ENCODE peak calls at places on chromosomes 6 and 20, in nine cellular contexts. K is H9; D is Caco-2; P is CD8-positive, alpha-beta T cell; I is kidney; H is PC-9; L is mucosa of descending colon; R is ovary; E is sigmoid colon. A is an unnamed sample.
A peak's percentile ranks its signal among the peaks of the same experiment; 100 is the strongest.

GRCh38 chr20:33037456-33037855 is 6.0 kb downstream of the BPIFB6 start:
- DNase-seq in K (no peak), D (no peak), R (no peak), L (no peak), H (no peak), E (no peak), P (no peak), I (no peak), A (no peak)

GRCh38 chr6:36977470-36977941 is 8.5 kb downstream of the MTCH1 start:
- DNase-seq in D (no peak), I (no peak), L (no peak), P (no peak), R (no peak), K (peak; percentile 61), E (no peak), H (no peak), A (no peak)

GRCh38 chr6:135909737-135910387 is 58.4 kb downstream of the PDE7B start:
- DNase-seq in I (peak; percentile 49), P (peak; percentile 59), L (peak; percentile 47), R (peak; percentile 13), K (peak; percentile 78), H (peak; percentile 46), E (no peak), D (peak; percentile 62), A (peak; percentile 50)

GRCh38 chr6:85677243-85677956 is 34.7 kb upstream of the SYNCRIP start:
- DNase-seq in R (no peak), L (no peak), K (no peak), P (no peak), I (no peak), E (no peak), D (no peak), H (no peak), A (no peak)

GRCh38 chr20:62953839-62954703 is 1.6 kb downstream of the SLC17A9 start:
- DNase-seq in H (no peak), D (no peak), P (peak; percentile 83), L (peak; percentile 90), K (peak; percentile 71), E (peak; percentile 94), I (peak; percentile 92), R (peak; percentile 86), A (no peak)

GRCh38 chr6:109944448-109944847 is 33.7 kb upstream of the GPR6 start:
- DNase-seq in L (no peak), H (peak; percentile 92), D (no peak), K (peak; percentile 83), P (no peak), R (no peak), I (no peak), E (no peak), A (peak; percentile 90)

GRCh38 chr6:111806561-111807497 is 66.4 kb downstream of the FYN start:
- DNase-seq in P (no peak), H (peak; percentile 85), E (no peak), K (no peak), I (no peak), D (no peak), R (no peak), L (no peak), A (no peak)

GRCh38 chr6:123062645-123063044 is 66.6 kb downstream of the CLVS2 start:
- DNase-seq in D (no peak), R (no peak), H (no peak), E (no peak), K (no peak), L (no peak), I (no peak), P (no peak), A (no peak)

GRCh38 chr6:144434308-144434990 is 149.3 kb downstream of the UTRN start:
- DNase-seq in E (no peak), P (no peak), L (no peak), R (no peak), I (peak; percentile 73), D (no peak), H (peak; percentile 52), K (no peak), A (peak; percentile 46)

GRCh38 chr20:61127311-61128044 is 124.6 kb upstream of the CDH4 start:
- DNase-seq in E (no peak), H (no peak), L (no peak), R (no peak), K (no peak), D (no peak), I (no peak), P (no peak), A (peak; percentile 58)

GRCh38 chr20:44640522-44640921 is 11.0 kb downstream of the ADA start:
- DNase-seq in K (no peak), E (no peak), D (no peak), R (no peak), H (no peak), L (no peak), I (no peak), P (no peak), A (no peak)

GRCh38 chr6:44285552-44286284 is 15.5 kb downstream of the TMEM151B start:
- DNase-seq in P (no peak), D (no peak), E (no peak), R (no peak), I (no peak), K (no peak), H (no peak), L (no peak), A (no peak)

GRCh38 chr20:44411020-44411756 is 55.7 kb downstream of the HNF4A start:
- DNase-seq in D (peak; percentile 96), K (no peak), L (peak; percentile 58), P (no peak), I (no peak), R (peak; percentile 56), H (no peak), E (no peak), A (no peak)

GRCh38 chr6:41132254-41132653 is 21.9 kb downstream of the TREML1 start:
- DNase-seq in H (no peak), K (no peak), L (no peak), R (no peak), I (no peak), E (no peak), P (no peak), D (no peak), A (peak; percentile 80)

GRCh38 chr6:137912813-137913212 is 45.8 kb downstream of the TNFAIP3 start:
- DNase-seq in P (no peak), I (no peak), H (no peak), D (no peak), L (no peak), R (no peak), E (no peak), K (no peak), A (no peak)

GRCh38 chr6:75611702-75612375 is 10.2 kb downstream of the SENP6 start:
- DNase-seq in I (no peak), R (no peak), E (no peak), D (no peak), L (no peak), P (no peak), K (no peak), H (no peak), A (no peak)

GRCh38 chr20:48613926-48614325 is 213.9 kb downstream of the PREX1 start:
- DNase-seq in I (no peak), D (peak; percentile 26), P (no peak), L (no peak), R (no peak), H (no peak), E (no peak), K (no peak), A (no peak)

GRCh38 chr6:168533428-168533827 is 92.4 kb downstream of the SMOC2 start:
- DNase-seq in E (no peak), L (no peak), D (no peak), P (no peak), H (no peak), R (peak; percentile 69), K (no peak), I (no peak), A (no peak)

GRCh38 chr6:54876365-54876764 is 29.8 kb downstream of the FAM83B start:
- DNase-seq in P (no peak), D (no peak), H (no peak), I (no peak), K (no peak), R (no peak), E (no peak), L (peak; percentile 50), A (no peak)
- H3K4me1 ChIP-seq in P (no peaks in the 10 kb centered on the region), D (peaks cover 57% of the 10 kb centered on the region), H (peaks cover 32% of the 10 kb centered on the region), I (peaks cover 6% of the 10 kb centered on the region), K (no peaks in the 10 kb centered on the region), R (no peaks in the 10 kb centered on the region), E (no peaks in the 10 kb centered on the region), L (peaks cover 13% of the 10 kb centered on the region), A (peaks cover 47% of the 10 kb centered on the region)

DNA sequence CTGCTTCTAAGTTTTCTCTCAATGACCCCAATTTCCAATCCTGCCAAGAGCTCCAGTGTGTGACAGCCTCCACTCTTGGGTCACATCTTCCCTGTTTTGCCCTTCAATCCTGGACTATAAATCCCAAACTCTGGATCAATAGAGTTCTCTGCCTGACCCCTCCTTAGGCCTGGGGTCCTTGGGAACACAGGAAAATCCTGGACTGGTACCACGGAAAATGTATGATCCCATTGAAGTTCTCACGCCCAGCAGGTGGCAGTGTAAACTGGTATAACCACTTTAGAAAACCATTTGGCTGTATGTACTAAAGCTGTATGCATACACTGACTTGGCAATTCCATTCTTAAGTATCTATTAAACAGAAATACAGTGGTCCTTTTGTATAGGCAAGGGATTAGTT is 98.0 kb downstream of the SNAP25 start:
- DNase-seq in D (no peak), I (no peak), P (no peak), L (no peak), E (no peak), K (no peak), R (no peak), H (no peak), A (no peak)
- TF ChIP-seq CTCF in D (no peak), I (peak; percentile 6), P (no peak), L (no peak), E (no peak), K (no peak), R (no peak), H (peak; percentile 44), A (peak; percentile 54)

GRCh38 chr6:117206951-117207687 is 58.2 kb upstream of the VGLL2 start:
- DNase-seq in R (no peak), L (no peak), H (no peak), I (no peak), E (no peak), K (no peak), P (no peak), D (peak; percentile 31), A (peak; percentile 78)
- H3K4me1 ChIP-seq in R (no peaks in the 10 kb centered on the region), L (no peaks in the 10 kb centered on the region), H (no peaks in the 10 kb centered on the region), I (no peaks in the 10 kb centered on the region), E (no peaks in the 10 kb centered on the region), K (peaks cover 3% of the 10 kb centered on the region), P (no peaks in the 10 kb centered on the region), D (no peaks in the 10 kb centered on the region), A (no peaks in the 10 kb centered on the region)

GRCh38 chr20:35662541-35662940 is 2.2 kb downstream of the CPNE1 start:
- DNase-seq in I (no peak), P (no peak), K (no peak), H (no peak), R (no peak), L (no peak), E (no peak), D (no peak), A (no peak)

GRCh38 chr20:35665949-35666288 is 1.2 kb upstream of the CPNE1 start:
- DNase-seq in H (no peak), P (no peak), L (no peak), D (peak; percentile 40), I (no peak), E (no peak), R (peak; percentile 17), K (no peak), A (no peak)

GRCh38 chr20:35663516-35663812 is 1.2 kb downstream of the CPNE1 start:
- DNase-seq in D (no peak), L (no peak), R (no peak), I (no peak), K (no peak), P (no peak), H (no peak), E (no peak), A (no peak)

GRCh38 chr20:35663813-35664543 is 722 bp downstream of the CPNE1 start:
- DNase-seq in K (peak; percentile 52), L (peak; percentile 74), R (peak; percentile 24), E (no peak), I (peak; percentile 77), H (peak; percentile 44), P (peak; percentile 81), D (peak; percentile 79), A (peak; percentile 34)

GRCh38 chr20:35664544-35665206 is at the start of the genes CPNE1 and RBM12:
- DNase-seq in D (peak; percentile 99), L (peak; percentile 95), R (peak; percentile 92), K (peak; percentile 95), H (peak; percentile 80), I (peak; percentile 98), E (peak; percentile 97), P (peak; percentile 93), A (peak; percentile 80)
- TF ChIP-seq CTCF in D (no peak), L (no peak), R (peak; percentile 16), K (no peak), H (no peak), I (no peak), E (no peak), P (no peak), A (no peak)

A was measured in foreskin keratinocyte.